ENCODE peak calls at places on chromosomes 3 and 15, in six cellular contexts. One of them, this sample, is unnamed.

GRCh38 chr15:55224892-55225291 is 28.2 kb upstream of the RSL24D1 start:
- DNase-seq in IMR-90: no peak
- DNase-seq in trophoblast cell: no peak
- DNase-seq in H9: no peak
- DNase-seq in H1: no peak
- DNase-seq in neuronal stem cell: no peak
- DNase-seq in this sample: no peak

GRCh38 chr3:65605876-65606432 is 432.8 kb downstream of the MAGI1 start:
- DNase-seq in neuronal stem cell: no peak
- DNase-seq in H1: no peak
- DNase-seq in trophoblast cell: no peak
- DNase-seq in H9: no peak
- DNase-seq in IMR-90: no peak
- DNase-seq in this sample: no peak

GRCh38 chr15:62698646-62699045 is 343.9 kb upstream of the TPM1 start:
- DNase-seq in neuronal stem cell: no peak
- DNase-seq in trophoblast cell: no peak
- DNase-seq in IMR-90: no peak
- DNase-seq in H1: no peak
- DNase-seq in H9: no peak
- DNase-seq in this sample: no peak

GRCh38 chr3:165855581-165855980 is 18.4 kb upstream of the BCHE start:
- DNase-seq in IMR-90: no peak
- DNase-seq in H1: no peak
- DNase-seq in neuronal stem cell: no peak
- DNase-seq in H9: no peak
- DNase-seq in trophoblast cell: peak
- DNase-seq in this sample: peak

GRCh38 chr3:115657168-115657567 is 33.9 kb downstream of the GAP43 start:
- DNase-seq in trophoblast cell: no peak
- DNase-seq in IMR-90: no peak
- DNase-seq in H9: peak
- DNase-seq in neuronal stem cell: no peak
- DNase-seq in H1: no peak
- DNase-seq in this sample: no peak

GRCh38 chr3:23253214-23253613 is 50.1 kb downstream of the UBE2E2 start:
- DNase-seq in H1: no peak
- DNase-seq in H9: no peak
- DNase-seq in IMR-90: no peak
- DNase-seq in trophoblast cell: peak
- DNase-seq in neuronal stem cell: no peak
- DNase-seq in this sample: no peak

GRCh38 chr15:73078722-73079121 is 26.5 kb downstream of the NEO1 start:
- DNase-seq in neuronal stem cell: no peak
- DNase-seq in H9: no peak
- DNase-seq in trophoblast cell: peak
- DNase-seq in IMR-90: peak
- DNase-seq in H1: no peak
- DNase-seq in this sample: peak

GRCh38 chr15:67524235-67524634 is 3.3 kb downstream of the C15orf61 start:
- DNase-seq in IMR-90: no peak
- DNase-seq in trophoblast cell: no peak
- DNase-seq in neuronal stem cell: no peak
- DNase-seq in H9: no peak
- DNase-seq in H1: no peak
- DNase-seq in this sample: no peak

GRCh38 chr3:160756907-160757623 is 1.0 kb downstream of the PPM1L start:
- DNase-seq in trophoblast cell: no peak
- DNase-seq in H9: peak
- DNase-seq in neuronal stem cell: peak
- DNase-seq in H1: peak
- DNase-seq in IMR-90: no peak
- DNase-seq in this sample: no peak

GRCh38 chr15:39889601-39890000 is 30.5 kb downstream of the GPR176 start:
- DNase-seq in IMR-90: no peak
- DNase-seq in H1: no peak
- DNase-seq in H9: no peak
- DNase-seq in neuronal stem cell: no peak
- DNase-seq in trophoblast cell: no peak
- DNase-seq in this sample: no peak

GRCh38 chr3:191476053-191476787 is 15.3 kb downstream of the PYDC2 start:
- DNase-seq in H1: no peak
- DNase-seq in H9: no peak
- DNase-seq in IMR-90: no peak
- DNase-seq in trophoblast cell: no peak
- DNase-seq in neuronal stem cell: no peak
- DNase-seq in this sample: peak

GRCh38 chr3:124431585-124431984 is 298.7 kb upstream of the UMPS start:
- DNase-seq in neuronal stem cell: no peak
- DNase-seq in trophoblast cell: no peak
- DNase-seq in H9: no peak
- DNase-seq in H1: no peak
- DNase-seq in IMR-90: no peak
- DNase-seq in this sample: no peak

GRCh38 chr3:183527421-183527979 is 28.0 kb downstream of the KLHL6 start:
- DNase-seq in trophoblast cell: no peak
- DNase-seq in H9: no peak
- DNase-seq in H1: no peak
- DNase-seq in IMR-90: no peak
- DNase-seq in neuronal stem cell: no peak
- DNase-seq in this sample: no peak

GRCh38 chr3:48125026-48125704 is 63.1 kb downstream of the CDC25A start:
- DNase-seq in H1: no peak
- DNase-seq in IMR-90: peak
- DNase-seq in neuronal stem cell: no peak
- DNase-seq in trophoblast cell: peak
- DNase-seq in H9: peak
- DNase-seq in this sample: no peak

GRCh38 chr15:100939786-100940185 is 20.6 kb downstream of the LRRK1 start:
- DNase-seq in H9: no peak
- DNase-seq in H1: no peak
- DNase-seq in IMR-90: no peak
- DNase-seq in neuronal stem cell: no peak
- DNase-seq in trophoblast cell: no peak
- DNase-seq in this sample: no peak

GRCh38 chr3:8648873-8649741 is 4.5 kb upstream of the SSUH2 start:
- DNase-seq in neuronal stem cell: no peak
- DNase-seq in IMR-90: no peak
- DNase-seq in H9: no peak
- DNase-seq in trophoblast cell: no peak
- DNase-seq in H1: no peak
- DNase-seq in this sample: no peak

GRCh38 chr3:140420621-140421357 is 257.1 kb upstream of the TRIM42 start:
- DNase-seq in IMR-90: peak
- DNase-seq in H9: no peak
- DNase-seq in H1: no peak
- DNase-seq in neuronal stem cell: no peak
- DNase-seq in trophoblast cell: peak
- DNase-seq in this sample: peak

GRCh38 chr3:174243194-174243593 is 615.9 kb upstream of the NAALADL2 start:
- DNase-seq in H1: no peak
- DNase-seq in trophoblast cell: no peak
- DNase-seq in neuronal stem cell: no peak
- DNase-seq in IMR-90: peak
- DNase-seq in H9: no peak
- DNase-seq in this sample: peak

GRCh38 chr3:142647856-142648255 is 51.7 kb downstream of the PLS1 start:
- DNase-seq in H9: no peak
- DNase-seq in H1: no peak
- DNase-seq in IMR-90: peak
- DNase-seq in trophoblast cell: no peak
- DNase-seq in neuronal stem cell: no peak
- DNase-seq in this sample: no peak

GRCh38 chr3:70977712-70978111 is 605.8 kb downstream of the FOXP1 start:
- DNase-seq in H1: no peak
- DNase-seq in IMR-90: no peak
- DNase-seq in neuronal stem cell: no peak
- DNase-seq in trophoblast cell: no peak
- DNase-seq in H9: no peak
- DNase-seq in this sample: no peak

GRCh38 chr15:49145651-49146609 is 9.5 kb downstream of the COPS2 start:
- DNase-seq in IMR-90: peak
- DNase-seq in trophoblast cell: peak
- DNase-seq in H9: no peak
- DNase-seq in neuronal stem cell: peak
- DNase-seq in H1: no peak
- DNase-seq in this sample: peak

GRCh38 chr3:56314842-56315241 is 153.4 kb downstream of the ERC2 start:
- DNase-seq in IMR-90: no peak
- DNase-seq in H1: no peak
- DNase-seq in trophoblast cell: peak
- DNase-seq in H9: peak
- DNase-seq in neuronal stem cell: no peak
- DNase-seq in this sample: peak

DNA sequence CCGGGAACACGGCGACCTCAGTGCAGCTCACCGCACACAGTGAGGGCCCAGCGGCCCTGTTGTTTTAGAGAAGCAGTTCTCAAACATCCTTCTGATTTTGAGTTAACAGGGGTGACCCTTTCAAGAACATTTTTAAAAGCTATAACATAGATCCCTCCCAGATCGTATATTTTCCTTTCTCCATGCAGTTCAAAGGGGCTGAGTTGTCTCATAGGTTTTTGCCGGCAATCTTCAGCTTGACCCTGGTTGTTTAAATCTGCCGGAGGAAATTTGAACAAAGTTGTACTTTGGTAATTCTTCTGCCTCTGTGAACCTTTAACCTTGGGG is 14.3 kb downstream of the EEFSEC start:
- DNase-seq in neuronal stem cell: no peak
- DNase-seq in trophoblast cell: no peak
- DNase-seq in H1: no peak
- DNase-seq in H9: no peak
- DNase-seq in IMR-90: no peak
- DNase-seq in this sample: no peak
- H3K9ac ChIP-seq in neuronal stem cell: no peak
- H3K9ac ChIP-seq in trophoblast cell: no peak
- H3K9ac ChIP-seq in H1: no peak
- H3K9ac ChIP-seq in H9: no peak
- H3K9ac ChIP-seq in IMR-90: no peak
- H3K9ac ChIP-seq in this sample: no peak

GRCh38 chr3:25456723-25457122 is 28.7 kb downstream of the RARB start:
- DNase-seq in H1: no peak
- DNase-seq in IMR-90: no peak
- DNase-seq in neuronal stem cell: no peak
- DNase-seq in trophoblast cell: no peak
- DNase-seq in H9: no peak
- DNase-seq in this sample: no peak
- H3K14ac ChIP-seq in H1: no peak
- H3K14ac ChIP-seq in IMR-90: no peak
- H3K14ac ChIP-seq in neuronal stem cell: no peak
- H3K14ac ChIP-seq in trophoblast cell: no peak
- H3K14ac ChIP-seq in H9: no peak
- H3K14ac ChIP-seq in this sample: no peak

DNA sequence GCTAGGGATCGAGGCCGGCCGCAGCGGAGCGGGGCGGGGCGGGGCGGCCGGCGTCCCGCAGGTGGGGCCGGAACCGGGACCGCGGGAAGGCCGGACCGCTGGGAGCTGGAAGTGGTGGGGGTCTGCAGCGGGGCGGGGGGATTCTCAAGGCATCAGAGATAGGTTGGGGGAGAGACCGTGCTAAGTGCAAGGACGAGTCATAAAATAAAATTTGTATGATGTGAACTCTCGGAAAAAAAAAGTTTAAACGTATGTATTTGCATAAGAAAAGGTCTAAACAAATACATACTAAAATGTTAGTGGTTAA is at the start of gene AVEN:
- DNase-seq in H1: no peak
- DNase-seq in neuronal stem cell: no peak
- DNase-seq in H9: no peak
- DNase-seq in IMR-90: no peak
- DNase-seq in trophoblast cell: no peak
- DNase-seq in this sample: no peak
- H3K9ac ChIP-seq in H1: peak
- H3K9ac ChIP-seq in neuronal stem cell: peak
- H3K9ac ChIP-seq in H9: peak
- H3K9ac ChIP-seq in IMR-90: peak
- H3K9ac ChIP-seq in trophoblast cell: peak
- H3K9ac ChIP-seq in this sample: peak

GRCh38 chr15:94934440-94934839 is 703.1 kb downstream of the MCTP2 start:
- DNase-seq in H9: no peak
- DNase-seq in trophoblast cell: no peak
- DNase-seq in H1: no peak
- DNase-seq in neuronal stem cell: no peak
- DNase-seq in IMR-90: no peak
- DNase-seq in this sample: no peak

GRCh38 chr15:94937243-94937642 is 705.9 kb downstream of the MCTP2 start:
- DNase-seq in H1: no peak
- DNase-seq in IMR-90: no peak
- DNase-seq in H9: no peak
- DNase-seq in trophoblast cell: no peak
- DNase-seq in neuronal stem cell: no peak
- DNase-seq in this sample: no peak
- H3K14ac ChIP-seq in H1: no peak
- H3K14ac ChIP-seq in IMR-90: no peak
- H3K14ac ChIP-seq in H9: no peak
- H3K14ac ChIP-seq in trophoblast cell: no peak
- H3K14ac ChIP-seq in neuronal stem cell: no peak
- H3K14ac ChIP-seq in this sample: no peak

GRCh38 chr3:13013595-13013993 is 59.6 kb downstream of the IQSEC1 start:
- DNase-seq in H1: no peak
- DNase-seq in H9: no peak
- DNase-seq in neuronal stem cell: no peak
- DNase-seq in trophoblast cell: no peak
- DNase-seq in IMR-90: no peak
- DNase-seq in this sample: no peak
- H3K9ac ChIP-seq in H1: no peak
- H3K9ac ChIP-seq in H9: no peak
- H3K9ac ChIP-seq in neuronal stem cell: no peak
- H3K9ac ChIP-seq in trophoblast cell: no peak
- H3K9ac ChIP-seq in IMR-90: no peak
- H3K9ac ChIP-seq in this sample: no peak

DNA sequence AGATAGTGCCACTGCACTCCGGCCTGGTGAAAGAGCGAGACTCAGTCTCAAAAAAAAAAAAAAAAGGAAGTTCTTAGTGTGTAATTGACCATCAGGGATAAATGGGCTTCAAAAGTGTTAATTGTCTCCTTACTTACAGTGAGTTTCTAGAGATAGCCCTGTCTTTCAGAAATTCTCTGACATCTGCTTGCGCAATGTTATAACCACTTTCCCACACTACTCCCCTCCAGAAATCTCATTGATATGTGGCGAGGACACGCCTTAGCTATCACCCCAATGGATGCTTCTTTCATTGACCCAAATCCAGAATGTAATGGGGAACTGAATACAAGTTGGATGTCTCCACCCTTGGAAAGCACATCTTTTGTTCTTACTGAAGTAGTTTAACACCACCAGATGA is 70.9 kb downstream of the GMPS start:
- DNase-seq in H9: no peak
- DNase-seq in IMR-90: no peak
- DNase-seq in H1: no peak
- DNase-seq in neuronal stem cell: no peak
- DNase-seq in trophoblast cell: no peak
- DNase-seq in this sample: no peak
- H3K14ac ChIP-seq in H9: no peak
- H3K14ac ChIP-seq in IMR-90: no peak
- H3K14ac ChIP-seq in H1: no peak
- H3K14ac ChIP-seq in neuronal stem cell: no peak
- H3K14ac ChIP-seq in trophoblast cell: no peak
- H3K14ac ChIP-seq in this sample: no peak

GRCh38 chr3:53242642-53243041 is 13.2 kb downstream of the TKT start:
- DNase-seq in trophoblast cell: no peak
- DNase-seq in H1: no peak
- DNase-seq in H9: no peak
- DNase-seq in IMR-90: no peak
- DNase-seq in neuronal stem cell: no peak
- DNase-seq in this sample: peak
- H3K9ac ChIP-seq in trophoblast cell: no peak
- H3K9ac ChIP-seq in H1: no peak
- H3K9ac ChIP-seq in H9: no peak
- H3K9ac ChIP-seq in IMR-90: no peak
- H3K9ac ChIP-seq in neuronal stem cell: no peak
- H3K9ac ChIP-seq in this sample: peak

This sample was measured in mesenchymal stem cell.